ENCODE peak calls at places on chromosomes 1 and 21, in nine cellular contexts. S, K, M, T, R, J, G, L and X are unnamed samples.

GRCh38 chr1:235643837-235644692 is 5.5 kb downstream of the GNG4 start:
- DNase-seq in S (no peak), K (no peak), M (no peak), T (no peak), R (no peak), J (no peak), G (no peak), L (peak; percentile 45), X (no peak)

GRCh38 chr1:8962812-8963669 is 17.4 kb downstream of the CA6 start:
- DNase-seq in S (no peak), K (peak; percentile 39), M (peak; percentile 74), T (peak; percentile 75), R (no peak), J (peak; percentile 90), G (no peak), L (peak; percentile 58), X (no peak)

GRCh38 chr1:60425528-60425927 is 352.0 kb upstream of the C1orf87 start:
- DNase-seq in S (no peak), K (no peak), M (peak; percentile 36), T (peak; percentile 35), R (no peak), J (peak; percentile 34), G (no peak), L (no peak), X (no peak)

GRCh38 chr1:54200519-54200997 is 591 bp downstream of the MRPL37 start:
- DNase-seq in S (no peak), K (peak; percentile 42), M (no peak), T (peak; percentile 58), R (no peak), J (no peak), G (no peak), L (no peak), X (no peak)

GRCh38 chr1:228849011-228849541 is 113.8 kb downstream of the RHOU start:
- DNase-seq in S (no peak), K (no peak), M (peak; percentile 44), T (no peak), R (no peak), J (peak; percentile 49), G (no peak), L (peak; percentile 31), X (no peak)

GRCh38 chr21:33069994-33070811 is at the start of gene OLIG1:
- DNase-seq in S (no peak), K (no peak), M (peak; percentile 18), T (peak; percentile 35), R (no peak), J (peak; percentile 82), G (no peak), L (no peak), X (peak; percentile 18)

GRCh38 chr21:33949516-33950424 is 34.2 kb upstream of the ATP5PO start:
- DNase-seq in S (no peak), K (no peak), M (no peak), T (no peak), R (peak; percentile 42), J (no peak), G (peak; percentile 20), L (no peak), X (peak; percentile 65)

GRCh38 chr21:32645261-32646182 is 33.3 kb upstream of the CFAP298 start:
- DNase-seq in S (no peak), K (no peak), M (peak; percentile 13), T (no peak), R (no peak), J (peak; percentile 67), G (no peak), L (no peak), X (no peak)

GRCh38 chr1:197444754-197445153 is 176.7 kb downstream of the CRB1 start:
- DNase-seq in S (no peak), K (no peak), M (no peak), T (peak; percentile 54), R (no peak), J (no peak), G (no peak), L (no peak), X (no peak)

GRCh38 chr1:92476071-92476607 is 10.6 kb downstream of the GFI1 start:
- DNase-seq in S (no peak), K (no peak), M (no peak), T (no peak), R (peak; percentile 67), J (peak; percentile 38), G (no peak), L (no peak), X (peak; percentile 57)

GRCh38 chr1:235617808-235618207 is 31.8 kb downstream of the GNG4 start:
- DNase-seq in S (no peak), K (peak; percentile 46), M (no peak), T (peak; percentile 78), R (no peak), J (no peak), G (no peak), L (no peak), X (no peak)

GRCh38 chr1:6275826-6276764 is 15.2 kb upstream of the GPR153 start:
- DNase-seq in S (peak; percentile 76), K (no peak), M (peak; percentile 85), T (peak; percentile 90), R (no peak), J (peak; percentile 69), G (no peak), L (peak; percentile 90), X (no peak)

GRCh38 chr1:114511048-114511785 is at the start of gene TRIM33:
- DNase-seq in S (peak; percentile 83), K (peak; percentile 92), M (peak; percentile 97), T (peak; percentile 97), R (peak; percentile 86), J (peak; percentile 91), G (peak; percentile 91), L (peak; percentile 94), X (peak; percentile 94)

GRCh38 chr21:15324542-15324941 is 259.7 kb upstream of the NRIP1 start:
- DNase-seq in S (no peak), K (no peak), M (no peak), T (no peak), R (no peak), J (no peak), G (no peak), L (no peak), X (no peak)

GRCh38 chr1:41705798-41706197 is 212.9 kb downstream of the HIVEP3 start:
- DNase-seq in S (no peak), K (no peak), M (no peak), T (no peak), R (no peak), J (no peak), G (no peak), L (no peak), X (no peak)

GRCh38 chr1:219215477-219215876 is 41.8 kb downstream of the LYPLAL1 start:
- DNase-seq in S (no peak), K (no peak), M (no peak), T (no peak), R (no peak), J (no peak), G (no peak), L (no peak), X (no peak)

GRCh38 chr21:30351534-30351933 is 3.1 kb upstream of the KRTAP23-1 start:
- DNase-seq in S (no peak), K (no peak), M (no peak), T (no peak), R (no peak), J (no peak), G (no peak), L (no peak), X (no peak)

GRCh38 chr1:38815903-38816627 is 43.5 kb downstream of the RRAGC start:
- DNase-seq in S (no peak), K (no peak), M (no peak), T (peak; percentile 29), R (no peak), J (peak; percentile 39), G (no peak), L (no peak), X (no peak)

GRCh38 chr1:3086272-3086671 is 17.3 kb downstream of the PRDM16 start:
- DNase-seq in S (no peak), K (no peak), M (no peak), T (no peak), R (no peak), J (no peak), G (no peak), L (no peak), X (no peak)
- H3K27me3 ChIP-seq in S (no peaks in the 10 kb centered on the region), K (no peaks in the 10 kb centered on the region), M (no peaks in the 10 kb centered on the region), T (no peaks in the 10 kb centered on the region), R (no peaks in the 10 kb centered on the region), J (no peaks in the 10 kb centered on the region), G (no peaks in the 10 kb centered on the region), L (no peaks in the 10 kb centered on the region), X (no peaks in the 10 kb centered on the region)

DNA sequence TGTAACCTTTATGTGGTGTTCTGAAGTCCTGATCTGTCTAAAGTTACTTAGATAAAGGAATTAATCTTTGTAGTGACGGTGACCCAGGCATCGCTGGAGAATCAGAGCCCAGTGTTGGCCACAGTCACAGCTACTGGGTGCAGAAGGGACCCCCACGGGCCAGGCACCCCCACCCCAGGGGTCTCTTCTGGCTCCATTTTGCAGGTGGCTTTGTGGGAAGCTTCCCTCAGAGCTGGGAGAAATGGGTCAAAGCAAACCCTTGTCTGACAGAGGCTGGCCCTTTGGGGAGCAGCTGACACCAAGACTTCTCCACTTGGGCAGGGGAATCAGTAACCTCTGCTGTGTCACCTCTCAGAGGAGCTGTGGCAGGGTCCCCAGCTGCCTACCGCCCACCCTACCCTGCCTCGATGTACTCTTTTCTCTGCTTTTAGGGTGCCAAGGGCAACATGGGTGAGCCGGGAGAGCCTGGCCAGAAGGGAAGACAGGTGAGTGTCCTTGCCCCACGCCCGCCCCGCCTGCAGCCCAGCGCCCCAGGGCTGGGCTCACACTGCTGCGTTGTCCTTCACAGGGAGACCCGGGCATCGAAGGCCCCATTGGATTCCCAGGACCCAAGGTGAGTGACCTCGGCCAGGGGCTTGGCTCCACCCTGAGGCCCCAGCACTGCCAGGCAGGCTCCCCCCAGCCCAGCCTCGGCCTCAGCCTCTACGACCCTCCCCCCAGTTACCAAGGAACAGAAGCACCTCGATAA is 17.7 kb downstream of the COL6A2 start:
- DNase-seq in S (peak; percentile 11), K (no peak), M (no peak), T (no peak), R (no peak), J (peak; percentile 18), G (no peak), L (no peak), X (no peak)
- H3K27ac ChIP-seq in S (peak overlapping the region; percentile 15), K (no peak overlapping the region), M (no peak overlapping the region), T (no peak overlapping the region), R (no peak overlapping the region), J (no peak overlapping the region), G (no peak overlapping the region), L (no peak overlapping the region), X (no peak overlapping the region)

DNA sequence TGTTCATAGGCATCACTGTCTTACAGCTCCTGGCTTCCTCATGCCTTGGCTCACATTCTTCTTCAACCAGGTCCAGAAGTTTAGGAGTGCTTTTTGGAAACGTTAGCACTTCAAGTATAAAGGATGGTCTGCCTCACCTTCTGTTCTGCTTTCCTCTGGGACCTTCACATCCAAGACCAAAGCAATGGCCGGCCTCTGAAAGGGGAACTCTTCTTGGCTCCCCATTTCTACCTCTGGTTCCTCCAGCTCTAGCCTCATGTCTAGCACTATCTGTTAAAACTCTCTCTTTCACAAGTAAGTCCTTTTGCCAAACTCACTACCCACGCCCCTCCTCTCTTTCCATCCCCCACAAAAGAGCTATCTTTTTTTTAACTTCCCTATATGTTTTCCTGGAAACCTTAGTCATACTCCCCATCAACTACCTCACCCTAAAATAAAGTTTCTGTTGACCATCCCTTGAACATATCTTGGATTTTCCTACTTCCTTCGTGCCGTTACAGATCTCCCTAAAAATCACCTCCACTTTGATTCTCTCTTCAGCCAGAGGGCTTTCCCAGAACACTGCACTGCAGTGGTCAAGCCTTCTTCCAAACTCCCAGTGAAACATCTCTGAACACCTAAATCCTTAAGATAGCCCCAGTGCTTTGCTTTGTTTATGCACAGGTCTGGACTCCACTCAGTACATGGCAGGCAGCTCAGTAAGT is 7.9 kb downstream of the SORT1 start:
- DNase-seq in S (no peak), K (no peak), M (no peak), T (no peak), R (no peak), J (no peak), G (no peak), L (no peak), X (no peak)
- H3K27me3 ChIP-seq in S (no peaks in the 10 kb centered on the region), K (no peaks in the 10 kb centered on the region), M (no peaks in the 10 kb centered on the region), T (no peaks in the 10 kb centered on the region), R (peaks cover 3% of the 10 kb centered on the region), J (no peaks in the 10 kb centered on the region), G (peaks cover 4% of the 10 kb centered on the region), L (no peaks in the 10 kb centered on the region), X (peaks cover 14% of the 10 kb centered on the region)

GRCh38 chr1:186835448-186835847 is 6.7 kb downstream of the PLA2G4A start:
- DNase-seq in S (no peak), K (no peak), M (no peak), T (no peak), R (no peak), J (no peak), G (no peak), L (no peak), X (no peak)
- H3K27ac ChIP-seq in S (no peak overlapping the region), K (no peak overlapping the region), M (no peak overlapping the region), T (no peak overlapping the region), R (no peak overlapping the region), J (no peak overlapping the region), G (no peak overlapping the region), L (no peak overlapping the region), X (no peak overlapping the region)